ENCODE peak calls at places on chromosomes 2 and 18, in nine cellular contexts. D is CD4-positive, alpha-beta T cell; K is transverse colon; O is psoas muscle; Z is neuronal stem cell; Q is lung; I is IMR-90; C is OCI-LY7; U is keratinocyte. V is an unnamed sample.

GRCh38 chr2:197514754-197515153 is 1.1 kb upstream of the MOB4 start:
- DNase-seq in D (no peak), K (no peak), O (no peak), Z (no peak), Q (no peak), I (no peak), C (peak), U (no peak), V (no peak)

GRCh38 chr2:201779996-201780673 is 598 bp downstream of the ALS2 start:
- DNase-seq in D (no peak), K (no peak), O (no peak), Z (no peak), Q (peak), I (no peak), C (peak), U (no peak), V (no peak)

GRCh38 chr2:108906403-108907077 is 82.5 kb downstream of the EDAR start:
- DNase-seq in D (no peak), K (no peak), O (no peak), Z (no peak), Q (peak), I (no peak), C (no peak), U (no peak), V (no peak)

GRCh38 chr18:11078491-11078890 is 70.9 kb downstream of the PIEZO2 start:
- DNase-seq in D (no peak), K (no peak), O (no peak), Z (no peak), Q (no peak), I (no peak), C (no peak), U (no peak), V (no peak)

GRCh38 chr2:60745761-60746160 is 10.3 kb upstream of the PAPOLG start:
- DNase-seq in D (no peak), K (no peak), O (no peak), Z (no peak), Q (no peak), I (no peak), C (no peak), U (no peak), V (no peak)

GRCh38 chr2:45675130-45675812 is 23.8 kb downstream of the PRKCE start:
- DNase-seq in D (no peak), K (peak), O (no peak), Z (no peak), Q (peak), I (no peak), C (no peak), U (no peak), V (peak)

GRCh38 chr2:197952540-197953202 is 148.3 kb downstream of the PLCL1 start:
- DNase-seq in D (no peak), K (no peak), O (no peak), Z (no peak), Q (no peak), I (no peak), C (no peak), U (no peak), V (no peak)

GRCh38 chr2:100243671-100244030 is 78.7 kb downstream of the LONRF2 start:
- DNase-seq in D (no peak), K (no peak), O (no peak), Z (no peak), Q (no peak), I (no peak), C (no peak), U (no peak), V (no peak)

GRCh38 chr2:134137182-134137595 is 116.7 kb upstream of the MGAT5 start:
- DNase-seq in D (no peak), K (no peak), O (no peak), Z (no peak), Q (peak), I (peak), C (no peak), U (peak), V (no peak)

GRCh38 chr2:192885569-192886160 is 690.9 kb upstream of the TMEFF2 start:
- DNase-seq in D (no peak), K (no peak), O (no peak), Z (no peak), Q (no peak), I (no peak), C (no peak), U (no peak), V (no peak)

GRCh38 chr2:118723394-118723793 is 124.1 kb downstream of the EN1 start:
- DNase-seq in D (no peak), K (no peak), O (no peak), Z (no peak), Q (no peak), I (no peak), C (no peak), U (no peak), V (no peak)

GRCh38 chr2:172253190-172254052 is 150.7 kb upstream of the DLX2 start:
- DNase-seq in D (no peak), K (peak), O (peak), Z (no peak), Q (peak), I (peak), C (no peak), U (peak), V (no peak)

GRCh38 chr2:74906395-74906794 is 52.0 kb upstream of the POLE4 start:
- DNase-seq in D (no peak), K (no peak), O (no peak), Z (no peak), Q (no peak), I (no peak), C (no peak), U (no peak), V (no peak)

GRCh38 chr2:176081451-176081992 is 2.2 kb downstream of the EVX2 start:
- DNase-seq in D (no peak), K (no peak), O (no peak), Z (no peak), Q (no peak), I (no peak), C (no peak), U (no peak), V (no peak)

GRCh38 chr2:189046275-189046674 is 72.1 kb downstream of the COL3A1 start:
- DNase-seq in D (no peak), K (no peak), O (no peak), Z (no peak), Q (no peak), I (no peak), C (no peak), U (no peak), V (no peak)

GRCh38 chr2:53095664-53096063 is 671.9 kb upstream of the CHAC2 start:
- DNase-seq in D (no peak), K (no peak), O (no peak), Z (no peak), Q (no peak), I (no peak), C (no peak), U (no peak), V (no peak)

DNA sequence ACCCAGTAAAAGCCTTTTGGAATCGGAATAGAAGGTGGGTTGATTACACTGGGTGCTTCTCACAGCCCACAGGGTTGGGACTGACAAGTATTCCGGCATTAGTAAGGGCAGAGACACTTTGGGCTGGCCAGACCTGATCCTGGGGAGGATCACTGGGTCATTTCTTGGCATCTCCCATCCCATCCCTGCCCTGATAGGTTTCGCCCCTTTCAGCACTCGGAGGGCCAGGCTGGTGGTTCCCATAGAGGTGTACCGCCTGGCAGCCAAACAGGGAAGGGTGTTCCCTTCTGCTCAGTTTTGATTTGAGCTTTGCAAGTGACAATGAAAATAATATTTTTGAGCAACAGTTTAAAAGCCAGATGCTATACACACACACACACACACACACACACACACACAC is 37.3 kb downstream of the CYP1B1 start:
- DNase-seq in D (no peak), K (no peak), O (no peak), Z (no peak), Q (no peak), I (no peak), C (no peak), U (no peak), V (no peak)
- H3K27ac ChIP-seq in D (no peak), K (peak), O (no peak), Z (no peak), Q (no peak), I (peak), C (no peak), U (no peak), V (peak)

GRCh38 chr2:47010176-47010575 is 94.6 kb upstream of the MCFD2 start:
- DNase-seq in D (no peak), K (no peak), O (no peak), Z (no peak), Q (no peak), I (no peak), C (no peak), U (no peak), V (no peak)
- H3K27ac ChIP-seq in D (no peak), K (peak), O (no peak), Z (no peak), Q (no peak), I (no peak), C (no peak), U (no peak), V (no peak)

DNA sequence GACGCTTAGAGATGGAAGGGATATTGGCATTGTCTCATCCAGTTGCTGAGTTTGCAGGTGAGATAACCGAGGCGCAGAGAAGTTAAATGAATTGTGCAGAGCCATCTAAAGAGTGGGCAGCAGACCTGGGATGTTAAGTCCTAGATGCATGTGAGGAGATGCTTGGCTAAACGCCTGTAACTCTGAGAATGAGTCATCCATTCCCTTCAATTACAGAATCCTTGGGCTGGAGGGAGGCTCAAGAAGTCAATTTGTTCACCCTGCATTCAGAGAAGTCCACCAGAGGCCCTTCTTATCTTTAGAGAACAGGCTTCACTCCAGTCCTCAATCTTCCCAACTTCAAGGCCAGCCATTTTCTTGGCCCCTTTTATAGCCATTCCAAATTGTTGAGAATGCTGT is 1.6 kb downstream of the EHD3 start:
- DNase-seq in D (no peak), K (no peak), O (no peak), Z (no peak), Q (no peak), I (peak), C (no peak), U (no peak), V (no peak)
- H3K27ac ChIP-seq in D (no peak), K (no peak), O (no peak), Z (no peak), Q (no peak), I (no peak), C (no peak), U (no peak), V (peak)

DNA sequence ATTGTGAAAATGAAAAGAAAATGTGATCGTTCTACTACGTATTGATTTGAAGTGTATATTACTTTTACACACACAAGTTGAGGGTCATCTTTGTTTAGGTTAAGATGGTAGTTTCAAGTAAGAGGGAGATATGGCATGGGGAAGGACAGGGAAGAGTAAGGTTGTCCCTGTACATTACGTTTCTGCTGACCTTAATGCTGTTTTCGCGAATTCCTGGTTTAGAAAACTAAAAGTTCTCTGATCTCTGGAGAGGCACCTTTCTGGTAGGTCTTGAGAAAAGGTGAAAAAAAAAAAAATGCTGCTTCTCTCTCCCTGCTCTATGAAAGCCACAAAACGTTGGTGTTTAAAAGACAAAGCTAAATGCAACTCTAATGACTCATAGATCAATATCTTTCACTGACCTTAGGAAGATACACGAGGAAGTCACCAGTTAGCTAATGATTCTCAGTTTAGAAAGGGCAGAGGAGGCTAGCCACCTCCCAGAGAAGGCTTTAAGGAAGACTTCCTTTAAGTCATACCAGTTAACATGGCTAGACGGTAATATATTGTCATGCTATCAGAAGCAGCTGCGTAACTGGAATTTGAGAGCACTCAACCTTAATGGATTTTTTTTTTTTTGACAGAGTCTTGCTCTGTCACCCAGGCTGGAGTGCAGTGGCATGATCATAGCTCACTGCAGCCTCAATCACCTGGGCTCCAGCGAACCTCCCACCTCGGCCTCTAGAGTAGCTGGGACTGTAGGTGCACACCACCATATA is 13.2 kb downstream of the TXNDC2 start:
- DNase-seq in D (no peak), K (no peak), O (no peak), Z (no peak), Q (no peak), I (peak), C (no peak), U (no peak), V (no peak)
- H3K27ac ChIP-seq in D (no peak), K (no peak), O (no peak), Z (no peak), Q (no peak), I (no peak), C (no peak), U (no peak), V (no peak)